ENCODE peak calls at places on chromosomes 6 and 20, in eight cellular contexts. One of them, this sample, is unnamed.

GRCh38 chr20:62956387-62957135 is 4.1 kb downstream of the SLC17A9 start:
- DNase-seq in lower leg skin: no peak
- DNase-seq in effector memory CD4-positive, alpha-beta T cell: no peak
- DNase-seq in ascending aorta: no peak
- DNase-seq in AG04450: no peak
- DNase-seq in left ventricle myocardium inferior: no peak
- DNase-seq in pancreas: no peak
- DNase-seq in adipocyte: no peak
- DNase-seq in this sample: no peak

GRCh38 chr6:22668307-22668706 is 98.9 kb downstream of the HDGFL1 start:
- DNase-seq in pancreas: no peak
- DNase-seq in ascending aorta: no peak
- DNase-seq in left ventricle myocardium inferior: peak; percentile 38
- DNase-seq in AG04450: no peak
- DNase-seq in adipocyte: peak; percentile 6
- DNase-seq in effector memory CD4-positive, alpha-beta T cell: no peak
- DNase-seq in lower leg skin: no peak
- DNase-seq in this sample: no peak

GRCh38 chr20:38926934-38927616 is 858 bp downstream of the FAM83D start:
- DNase-seq in left ventricle myocardium inferior: no peak
- DNase-seq in effector memory CD4-positive, alpha-beta T cell: no peak
- DNase-seq in AG04450: no peak
- DNase-seq in adipocyte: peak; percentile 38
- DNase-seq in lower leg skin: no peak
- DNase-seq in ascending aorta: no peak
- DNase-seq in pancreas: no peak
- DNase-seq in this sample: no peak

GRCh38 chr6:131061041-131061770 is 1.8 kb downstream of the EPB41L2 start:
- DNase-seq in effector memory CD4-positive, alpha-beta T cell: no peak
- DNase-seq in adipocyte: peak; percentile 45
- DNase-seq in pancreas: no peak
- DNase-seq in AG04450: no peak
- DNase-seq in left ventricle myocardium inferior: no peak
- DNase-seq in lower leg skin: no peak
- DNase-seq in ascending aorta: no peak
- DNase-seq in this sample: no peak

GRCh38 chr6:101391772-101392560 is 1.5 kb upstream of the GRIK2 start:
- DNase-seq in ascending aorta: no peak
- DNase-seq in AG04450: no peak
- DNase-seq in left ventricle myocardium inferior: no peak
- DNase-seq in effector memory CD4-positive, alpha-beta T cell: no peak
- DNase-seq in pancreas: no peak
- DNase-seq in adipocyte: peak; percentile 46
- DNase-seq in lower leg skin: no peak
- DNase-seq in this sample: no peak

GRCh38 chr6:81194374-81194773 is 558.1 kb downstream of the TENT5A start:
- DNase-seq in lower leg skin: no peak
- DNase-seq in AG04450: no peak
- DNase-seq in effector memory CD4-positive, alpha-beta T cell: no peak
- DNase-seq in ascending aorta: no peak
- DNase-seq in adipocyte: no peak
- DNase-seq in left ventricle myocardium inferior: no peak
- DNase-seq in pancreas: no peak
- DNase-seq in this sample: no peak

GRCh38 chr20:16007978-16008377 is 565.3 kb downstream of the KIF16B start:
- DNase-seq in effector memory CD4-positive, alpha-beta T cell: no peak
- DNase-seq in AG04450: no peak
- DNase-seq in adipocyte: no peak
- DNase-seq in pancreas: no peak
- DNase-seq in left ventricle myocardium inferior: no peak
- DNase-seq in lower leg skin: no peak
- DNase-seq in ascending aorta: no peak
- DNase-seq in this sample: no peak

GRCh38 chr6:37809144-37809543 is 10.4 kb upstream of the ZFAND3 start:
- DNase-seq in effector memory CD4-positive, alpha-beta T cell: no peak
- DNase-seq in pancreas: no peak
- DNase-seq in AG04450: no peak
- DNase-seq in ascending aorta: no peak
- DNase-seq in lower leg skin: no peak
- DNase-seq in left ventricle myocardium inferior: peak; percentile 52
- DNase-seq in adipocyte: no peak
- DNase-seq in this sample: no peak

GRCh38 chr6:26455357-26455970 is 2.3 kb upstream of the BTN2A1 start:
- DNase-seq in adipocyte: no peak
- DNase-seq in AG04450: no peak
- DNase-seq in ascending aorta: no peak
- DNase-seq in left ventricle myocardium inferior: no peak
- DNase-seq in pancreas: no peak
- DNase-seq in lower leg skin: no peak
- DNase-seq in effector memory CD4-positive, alpha-beta T cell: no peak
- DNase-seq in this sample: no peak

GRCh38 chr6:37507690-37508421 is 8.2 kb upstream of the CCDC167 start:
- DNase-seq in lower leg skin: no peak
- DNase-seq in AG04450: no peak
- DNase-seq in pancreas: no peak
- DNase-seq in ascending aorta: no peak
- DNase-seq in adipocyte: no peak
- DNase-seq in effector memory CD4-positive, alpha-beta T cell: no peak
- DNase-seq in left ventricle myocardium inferior: no peak
- DNase-seq in this sample: no peak

GRCh38 chr6:160505970-160506369 is 157.8 kb downstream of the SLC22A3 start:
- DNase-seq in effector memory CD4-positive, alpha-beta T cell: no peak
- DNase-seq in lower leg skin: no peak
- DNase-seq in pancreas: no peak
- DNase-seq in adipocyte: no peak
- DNase-seq in AG04450: no peak
- DNase-seq in ascending aorta: no peak
- DNase-seq in left ventricle myocardium inferior: no peak
- DNase-seq in this sample: no peak

GRCh38 chr6:169858935-169859351 is 107.5 kb downstream of the ERMARD start:
- DNase-seq in adipocyte: no peak
- DNase-seq in left ventricle myocardium inferior: no peak
- DNase-seq in lower leg skin: peak; percentile 80
- DNase-seq in pancreas: no peak
- DNase-seq in effector memory CD4-positive, alpha-beta T cell: no peak
- DNase-seq in ascending aorta: no peak
- DNase-seq in AG04450: no peak
- DNase-seq in this sample: no peak

GRCh38 chr20:52438326-52438963 is 246.9 kb upstream of the ZFP64 start:
- DNase-seq in lower leg skin: no peak
- DNase-seq in AG04450: no peak
- DNase-seq in ascending aorta: no peak
- DNase-seq in left ventricle myocardium inferior: no peak
- DNase-seq in adipocyte: no peak
- DNase-seq in effector memory CD4-positive, alpha-beta T cell: no peak
- DNase-seq in pancreas: no peak
- DNase-seq in this sample: no peak

GRCh38 chr20:60583741-60584140 is 625.5 kb downstream of the CDH26 start:
- DNase-seq in AG04450: no peak
- DNase-seq in adipocyte: no peak
- DNase-seq in lower leg skin: no peak
- DNase-seq in pancreas: no peak
- DNase-seq in left ventricle myocardium inferior: no peak
- DNase-seq in effector memory CD4-positive, alpha-beta T cell: no peak
- DNase-seq in ascending aorta: no peak
- DNase-seq in this sample: no peak

GRCh38 chr6:56649053-56649769 is 6.5 kb upstream of the DST start:
- DNase-seq in ascending aorta: no peak
- DNase-seq in effector memory CD4-positive, alpha-beta T cell: no peak
- DNase-seq in adipocyte: peak; percentile 57
- DNase-seq in AG04450: no peak
- DNase-seq in pancreas: no peak
- DNase-seq in lower leg skin: no peak
- DNase-seq in left ventricle myocardium inferior: no peak
- DNase-seq in this sample: no peak

GRCh38 chr20:1946762-1947534 is 46.9 kb downstream of the PDYN start:
- DNase-seq in ascending aorta: no peak
- DNase-seq in effector memory CD4-positive, alpha-beta T cell: no peak
- DNase-seq in lower leg skin: peak; percentile 88
- DNase-seq in left ventricle myocardium inferior: peak; percentile 31
- DNase-seq in adipocyte: peak; percentile 36
- DNase-seq in pancreas: no peak
- DNase-seq in AG04450: no peak
- DNase-seq in this sample: no peak

GRCh38 chr20:53949319-53949839 is 121.0 kb downstream of the BCAS1 start:
- DNase-seq in lower leg skin: peak; percentile 89
- DNase-seq in left ventricle myocardium inferior: peak; percentile 36
- DNase-seq in effector memory CD4-positive, alpha-beta T cell: peak; percentile 70
- DNase-seq in ascending aorta: peak; percentile 30
- DNase-seq in pancreas: no peak
- DNase-seq in adipocyte: peak; percentile 68
- DNase-seq in AG04450: no peak
- DNase-seq in this sample: peak; percentile 41
- H3K4me3 ChIP-seq in lower leg skin: no peak overlapping the region
- H3K4me3 ChIP-seq in left ventricle myocardium inferior: no peak overlapping the region
- H3K4me3 ChIP-seq in effector memory CD4-positive, alpha-beta T cell: peak overlapping the region; percentile 19
- H3K4me3 ChIP-seq in ascending aorta: no peak overlapping the region
- H3K4me3 ChIP-seq in pancreas: no peak overlapping the region
- H3K4me3 ChIP-seq in adipocyte: peak overlapping the region; percentile 3
- H3K4me3 ChIP-seq in AG04450: no peak overlapping the region
- H3K4me3 ChIP-seq in this sample: no peak overlapping the region

DNA sequence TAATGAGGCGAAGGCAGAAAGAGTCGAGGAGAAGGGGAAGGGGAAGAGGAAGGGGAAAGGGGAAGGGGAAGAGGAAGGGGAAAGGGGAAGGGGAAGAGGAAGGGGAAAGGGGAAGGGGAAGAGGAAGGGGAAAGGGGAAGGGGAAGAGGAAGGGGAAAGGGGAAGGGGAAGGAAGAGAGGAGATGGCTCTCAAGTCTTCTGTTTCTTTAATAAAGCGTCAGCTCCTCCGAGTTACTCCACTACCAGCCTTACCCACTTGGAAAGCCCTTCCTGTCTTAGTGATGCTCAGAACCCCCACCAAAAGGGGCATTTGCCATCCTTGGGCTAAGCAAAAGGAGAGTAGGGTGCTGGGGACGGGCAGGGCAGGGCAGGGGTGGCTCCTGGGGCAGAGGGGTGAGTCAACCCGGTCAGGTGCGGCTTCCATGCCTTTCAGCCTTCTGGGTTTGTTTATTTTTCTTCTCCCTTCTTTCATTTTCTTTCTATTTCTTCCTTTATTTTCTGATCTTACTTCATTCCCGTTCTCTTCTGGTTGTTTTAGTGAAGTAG is 476 bp upstream of the CLIC5 start:
- DNase-seq in left ventricle myocardium inferior: no peak
- DNase-seq in ascending aorta: no peak
- DNase-seq in AG04450: no peak
- DNase-seq in adipocyte: no peak
- DNase-seq in pancreas: no peak
- DNase-seq in lower leg skin: no peak
- DNase-seq in effector memory CD4-positive, alpha-beta T cell: no peak
- DNase-seq in this sample: no peak
- H3K4me3 ChIP-seq in left ventricle myocardium inferior: peak overlapping the region; percentile 79
- H3K4me3 ChIP-seq in ascending aorta: peak overlapping the region; percentile 55
- H3K4me3 ChIP-seq in AG04450: no peak overlapping the region
- H3K4me3 ChIP-seq in adipocyte: no peak overlapping the region
- H3K4me3 ChIP-seq in pancreas: peak overlapping the region; percentile 64
- H3K4me3 ChIP-seq in lower leg skin: peak overlapping the region; percentile 20
- H3K4me3 ChIP-seq in effector memory CD4-positive, alpha-beta T cell: peak overlapping the region; percentile 77
- H3K4me3 ChIP-seq in this sample: no peak overlapping the region

GRCh38 chr6:129884211-129884610 is 23.1 kb upstream of the TMEM244 start:
- DNase-seq in pancreas: no peak
- DNase-seq in adipocyte: no peak
- DNase-seq in left ventricle myocardium inferior: no peak
- DNase-seq in AG04450: no peak
- DNase-seq in lower leg skin: no peak
- DNase-seq in effector memory CD4-positive, alpha-beta T cell: no peak
- DNase-seq in ascending aorta: no peak
- DNase-seq in this sample: no peak
- H3K4me3 ChIP-seq in pancreas: no peak overlapping the region
- H3K4me3 ChIP-seq in adipocyte: no peak overlapping the region
- H3K4me3 ChIP-seq in left ventricle myocardium inferior: no peak overlapping the region
- H3K4me3 ChIP-seq in AG04450: no peak overlapping the region
- H3K4me3 ChIP-seq in lower leg skin: no peak overlapping the region
- H3K4me3 ChIP-seq in effector memory CD4-positive, alpha-beta T cell: no peak overlapping the region
- H3K4me3 ChIP-seq in ascending aorta: no peak overlapping the region
- H3K4me3 ChIP-seq in this sample: no peak overlapping the region

DNA sequence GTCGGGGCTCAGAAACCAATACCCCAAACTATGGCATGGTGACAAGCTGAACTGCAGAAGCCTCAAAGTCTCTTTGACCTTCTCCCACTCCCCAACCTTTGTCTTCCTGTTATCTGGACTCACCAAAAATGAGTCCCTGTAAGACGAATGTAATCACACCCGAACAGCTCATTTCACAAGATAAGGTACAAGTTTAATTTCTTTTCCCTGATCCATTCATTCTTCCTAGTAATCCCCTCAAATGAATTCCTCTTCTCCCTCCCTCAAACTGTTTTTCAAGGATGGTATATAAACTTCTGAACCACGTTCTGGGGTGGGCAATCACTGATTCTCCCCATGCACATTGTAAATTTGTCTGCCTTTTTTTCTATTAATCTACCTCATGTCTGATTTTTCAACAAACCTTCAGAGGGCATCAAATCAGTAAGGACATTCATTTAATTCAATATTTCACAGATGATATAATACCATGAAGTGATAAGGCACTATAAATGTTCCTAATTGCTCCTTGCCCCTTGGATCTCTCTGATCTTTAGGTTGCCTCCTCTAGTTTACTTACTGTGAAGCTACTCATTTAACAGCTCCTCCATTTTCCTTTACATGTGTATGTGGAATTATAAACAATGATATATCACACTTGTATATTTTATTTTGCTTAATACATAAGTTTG is 77.2 kb downstream of the OR2B2 start:
- DNase-seq in ascending aorta: no peak
- DNase-seq in left ventricle myocardium inferior: no peak
- DNase-seq in lower leg skin: no peak
- DNase-seq in effector memory CD4-positive, alpha-beta T cell: no peak
- DNase-seq in AG04450: no peak
- DNase-seq in adipocyte: no peak
- DNase-seq in pancreas: no peak
- DNase-seq in this sample: no peak
- H3K4me3 ChIP-seq in ascending aorta: no peak overlapping the region
- H3K4me3 ChIP-seq in left ventricle myocardium inferior: no peak overlapping the region
- H3K4me3 ChIP-seq in lower leg skin: no peak overlapping the region
- H3K4me3 ChIP-seq in effector memory CD4-positive, alpha-beta T cell: no peak overlapping the region
- H3K4me3 ChIP-seq in AG04450: no peak overlapping the region
- H3K4me3 ChIP-seq in adipocyte: no peak overlapping the region
- H3K4me3 ChIP-seq in pancreas: no peak overlapping the region
- H3K4me3 ChIP-seq in this sample: no peak overlapping the region

GRCh38 chr6:156824142-156824541 is 47.0 kb downstream of the ARID1B start:
- DNase-seq in lower leg skin: no peak
- DNase-seq in effector memory CD4-positive, alpha-beta T cell: no peak
- DNase-seq in ascending aorta: no peak
- DNase-seq in adipocyte: no peak
- DNase-seq in pancreas: no peak
- DNase-seq in left ventricle myocardium inferior: no peak
- DNase-seq in AG04450: no peak
- DNase-seq in this sample: no peak
- H3K4me3 ChIP-seq in lower leg skin: no peak overlapping the region
- H3K4me3 ChIP-seq in effector memory CD4-positive, alpha-beta T cell: no peak overlapping the region
- H3K4me3 ChIP-seq in ascending aorta: no peak overlapping the region
- H3K4me3 ChIP-seq in adipocyte: no peak overlapping the region
- H3K4me3 ChIP-seq in pancreas: no peak overlapping the region
- H3K4me3 ChIP-seq in left ventricle myocardium inferior: no peak overlapping the region
- H3K4me3 ChIP-seq in AG04450: no peak overlapping the region
- H3K4me3 ChIP-seq in this sample: no peak overlapping the region

GRCh38 chr20:50695144-50695872 is 4.0 kb upstream of the RIPOR3 start:
- DNase-seq in effector memory CD4-positive, alpha-beta T cell: no peak
- DNase-seq in left ventricle myocardium inferior: no peak
- DNase-seq in ascending aorta: no peak
- DNase-seq in pancreas: no peak
- DNase-seq in lower leg skin: no peak
- DNase-seq in AG04450: no peak
- DNase-seq in adipocyte: no peak
- DNase-seq in this sample: no peak
- H3K4me3 ChIP-seq in effector memory CD4-positive, alpha-beta T cell: no peak overlapping the region
- H3K4me3 ChIP-seq in left ventricle myocardium inferior: no peak overlapping the region
- H3K4me3 ChIP-seq in ascending aorta: no peak overlapping the region
- H3K4me3 ChIP-seq in pancreas: no peak overlapping the region
- H3K4me3 ChIP-seq in lower leg skin: no peak overlapping the region
- H3K4me3 ChIP-seq in AG04450: no peak overlapping the region
- H3K4me3 ChIP-seq in adipocyte: peak overlapping the region; percentile 60
- H3K4me3 ChIP-seq in this sample: no peak overlapping the region

This sample was measured in HFF-Myc.